ENCODE peak calls at places on chromosomes 6 and 20, in four cellular contexts. One of them, this sample, is unnamed.

GRCh38 chr6:6825153-6825847 is 236.8 kb downstream of the LY86 start:
- DNase-seq in NB4: no peak
- DNase-seq in GM04504: no peak
- DNase-seq in breast epithelium: no peak
- DNase-seq in this sample: no peak

GRCh38 chr20:56949318-56949717 is 317.1 kb downstream of the BMP7 start:
- DNase-seq in NB4: no peak
- DNase-seq in GM04504: no peak
- DNase-seq in breast epithelium: no peak
- DNase-seq in this sample: no peak

GRCh38 chr20:6178537-6178936 is 55.7 kb upstream of the FERMT1 start:
- DNase-seq in NB4: peak; percentile 68
- DNase-seq in GM04504: no peak
- DNase-seq in breast epithelium: no peak
- DNase-seq in this sample: no peak

GRCh38 chr20:46111028-46111835 is 6.9 kb upstream of the CD40 start:
- DNase-seq in NB4: no peak
- DNase-seq in GM04504: no peak
- DNase-seq in breast epithelium: no peak
- DNase-seq in this sample: peak; percentile 62

GRCh38 chr6:168060521-168060931 is 18.5 kb downstream of the FRMD1 start:
- DNase-seq in NB4: no peak
- DNase-seq in GM04504: peak; percentile 45
- DNase-seq in breast epithelium: no peak
- DNase-seq in this sample: no peak

GRCh38 chr20:2521369-2522305 is 12.9 kb upstream of the ZNF343 start:
- DNase-seq in NB4: peak; percentile 68
- DNase-seq in GM04504: no peak
- DNase-seq in breast epithelium: no peak
- DNase-seq in this sample: no peak

GRCh38 chr6:32645047-32645703 is 8.0 kb downstream of the HLA-DQA1 start:
- DNase-seq in NB4: no peak
- DNase-seq in GM04504: no peak
- DNase-seq in breast epithelium: no peak
- DNase-seq in this sample: no peak

GRCh38 chr6:44925100-44925739 is 402.9 kb upstream of the RUNX2 start:
- DNase-seq in NB4: peak; percentile 20
- DNase-seq in GM04504: peak; percentile 16
- DNase-seq in breast epithelium: no peak
- DNase-seq in this sample: peak; percentile 42

GRCh38 chr6:128179890-128180440 is 279.1 kb upstream of the THEMIS start:
- DNase-seq in NB4: no peak
- DNase-seq in GM04504: no peak
- DNase-seq in breast epithelium: no peak
- DNase-seq in this sample: no peak

GRCh38 chr6:125787791-125788190 is 3.0 kb upstream of the NCOA7 start:
- DNase-seq in NB4: no peak
- DNase-seq in GM04504: no peak
- DNase-seq in breast epithelium: no peak
- DNase-seq in this sample: no peak